ENCODE peak calls at places on chromosomes 3 and 15, in ten cellular contexts. One of them, this sample, is unnamed.
A peak's percentile ranks its signal among the peaks of the same experiment; 100 is the strongest.

GRCh38 chr3:13716540-13717221 is 163.2 kb downstream of the WNT7A start:
- DNase-seq in hepatocyte: no peak
- DNase-seq in NCI-H748 treated with DMSO at 0.1 percent for 48 hours: no peak
- DNase-seq in thoracic aorta: no peak
- DNase-seq in CD4-positive, alpha-beta T cell: peak; percentile 14
- DNase-seq in T-helper 2 cell: no peak
- DNase-seq in hepatic stellate cell: peak; percentile 1
- DNase-seq in MCF 10A: no peak
- DNase-seq in nephron progenitor cell: no peak
- DNase-seq in head of caudate nucleus: no peak
- DNase-seq in this sample: peak; percentile 28

GRCh38 chr3:45204136-45204535 is 22.0 kb downstream of the TMEM158 start:
- DNase-seq in T-helper 2 cell: no peak
- DNase-seq in CD4-positive, alpha-beta T cell: no peak
- DNase-seq in nephron progenitor cell: no peak
- DNase-seq in MCF 10A: peak; percentile 69
- DNase-seq in thoracic aorta: no peak
- DNase-seq in head of caudate nucleus: no peak
- DNase-seq in NCI-H748 treated with DMSO at 0.1 percent for 48 hours: no peak
- DNase-seq in hepatocyte: peak; percentile 33
- DNase-seq in hepatic stellate cell: peak; percentile 37
- DNase-seq in this sample: no peak

GRCh38 chr3:128532007-128532983 is 39.3 kb upstream of the GATA2 start:
- DNase-seq in CD4-positive, alpha-beta T cell: no peak
- DNase-seq in thoracic aorta: no peak
- DNase-seq in T-helper 2 cell: no peak
- DNase-seq in NCI-H748 treated with DMSO at 0.1 percent for 48 hours: no peak
- DNase-seq in hepatocyte: no peak
- DNase-seq in MCF 10A: no peak
- DNase-seq in hepatic stellate cell: no peak
- DNase-seq in nephron progenitor cell: no peak
- DNase-seq in head of caudate nucleus: no peak
- DNase-seq in this sample: no peak

GRCh38 chr3:194272221-194272620 is 78.9 kb downstream of the CPN2 start:
- DNase-seq in hepatocyte: no peak
- DNase-seq in nephron progenitor cell: no peak
- DNase-seq in head of caudate nucleus: no peak
- DNase-seq in T-helper 2 cell: no peak
- DNase-seq in MCF 10A: no peak
- DNase-seq in CD4-positive, alpha-beta T cell: peak; percentile 20
- DNase-seq in thoracic aorta: no peak
- DNase-seq in hepatic stellate cell: no peak
- DNase-seq in NCI-H748 treated with DMSO at 0.1 percent for 48 hours: no peak
- DNase-seq in this sample: no peak

GRCh38 chr3:29092348-29092747 is 188.5 kb upstream of the RBMS3 start:
- DNase-seq in T-helper 2 cell: no peak
- DNase-seq in thoracic aorta: no peak
- DNase-seq in nephron progenitor cell: no peak
- DNase-seq in hepatic stellate cell: no peak
- DNase-seq in head of caudate nucleus: no peak
- DNase-seq in MCF 10A: no peak
- DNase-seq in hepatocyte: no peak
- DNase-seq in CD4-positive, alpha-beta T cell: no peak
- DNase-seq in NCI-H748 treated with DMSO at 0.1 percent for 48 hours: no peak
- DNase-seq in this sample: no peak

GRCh38 chr15:65804252-65804931 is 12.3 kb upstream of the DENND4A start:
- DNase-seq in thoracic aorta: no peak
- DNase-seq in T-helper 2 cell: no peak
- DNase-seq in nephron progenitor cell: no peak
- DNase-seq in hepatocyte: peak; percentile 29
- DNase-seq in NCI-H748 treated with DMSO at 0.1 percent for 48 hours: no peak
- DNase-seq in hepatic stellate cell: no peak
- DNase-seq in head of caudate nucleus: no peak
- DNase-seq in MCF 10A: peak; percentile 38
- DNase-seq in CD4-positive, alpha-beta T cell: no peak
- DNase-seq in this sample: peak; percentile 49

GRCh38 chr15:68526269-68526668 is 52.5 kb upstream of the CORO2B start:
- DNase-seq in NCI-H748 treated with DMSO at 0.1 percent for 48 hours: no peak
- DNase-seq in T-helper 2 cell: no peak
- DNase-seq in hepatocyte: no peak
- DNase-seq in MCF 10A: no peak
- DNase-seq in CD4-positive, alpha-beta T cell: no peak
- DNase-seq in head of caudate nucleus: no peak
- DNase-seq in nephron progenitor cell: no peak
- DNase-seq in hepatic stellate cell: no peak
- DNase-seq in thoracic aorta: no peak
- DNase-seq in this sample: no peak

GRCh38 chr3:192825657-192826200 is 91.9 kb downstream of the MB21D2 start:
- DNase-seq in CD4-positive, alpha-beta T cell: no peak
- DNase-seq in hepatic stellate cell: no peak
- DNase-seq in NCI-H748 treated with DMSO at 0.1 percent for 48 hours: peak; percentile 90
- DNase-seq in nephron progenitor cell: no peak
- DNase-seq in head of caudate nucleus: no peak
- DNase-seq in hepatocyte: no peak
- DNase-seq in T-helper 2 cell: no peak
- DNase-seq in MCF 10A: peak; percentile 94
- DNase-seq in thoracic aorta: no peak
- DNase-seq in this sample: no peak

GRCh38 chr3:59573911-59574310 is 524.1 kb upstream of the CFAP20DC start:
- DNase-seq in T-helper 2 cell: no peak
- DNase-seq in hepatocyte: no peak
- DNase-seq in CD4-positive, alpha-beta T cell: no peak
- DNase-seq in NCI-H748 treated with DMSO at 0.1 percent for 48 hours: no peak
- DNase-seq in head of caudate nucleus: peak; percentile 72
- DNase-seq in hepatic stellate cell: peak; percentile 16
- DNase-seq in nephron progenitor cell: no peak
- DNase-seq in thoracic aorta: no peak
- DNase-seq in MCF 10A: peak; percentile 97
- DNase-seq in this sample: no peak

GRCh38 chr3:136142592-136142991 is 53.5 kb downstream of the MSL2 start:
- DNase-seq in head of caudate nucleus: no peak
- DNase-seq in T-helper 2 cell: no peak
- DNase-seq in hepatic stellate cell: peak; percentile 39
- DNase-seq in hepatocyte: peak; percentile 55
- DNase-seq in thoracic aorta: no peak
- DNase-seq in MCF 10A: peak; percentile 76
- DNase-seq in nephron progenitor cell: no peak
- DNase-seq in CD4-positive, alpha-beta T cell: no peak
- DNase-seq in NCI-H748 treated with DMSO at 0.1 percent for 48 hours: peak; percentile 42
- DNase-seq in this sample: no peak

GRCh38 chr3:42501681-42502428 is 588 bp upstream of the VIPR1 start:
- DNase-seq in head of caudate nucleus: peak; percentile 51
- DNase-seq in hepatocyte: peak; percentile 82
- DNase-seq in CD4-positive, alpha-beta T cell: peak; percentile 73
- DNase-seq in MCF 10A: peak; percentile 38
- DNase-seq in hepatic stellate cell: peak; percentile 68
- DNase-seq in T-helper 2 cell: peak; percentile 45
- DNase-seq in nephron progenitor cell: peak; percentile 47
- DNase-seq in thoracic aorta: no peak
- DNase-seq in NCI-H748 treated with DMSO at 0.1 percent for 48 hours: peak; percentile 1
- DNase-seq in this sample: peak; percentile 75

GRCh38 chr3:11755276-11755675 is 91.4 kb downstream of the TAMM41 start:
- DNase-seq in hepatocyte: no peak
- DNase-seq in T-helper 2 cell: no peak
- DNase-seq in hepatic stellate cell: no peak
- DNase-seq in CD4-positive, alpha-beta T cell: no peak
- DNase-seq in MCF 10A: no peak
- DNase-seq in NCI-H748 treated with DMSO at 0.1 percent for 48 hours: no peak
- DNase-seq in head of caudate nucleus: no peak
- DNase-seq in nephron progenitor cell: no peak
- DNase-seq in thoracic aorta: no peak
- DNase-seq in this sample: no peak

GRCh38 chr15:88274534-88275460 is 18.3 kb upstream of the NTRK3 start:
- DNase-seq in thoracic aorta: no peak
- DNase-seq in head of caudate nucleus: peak; percentile 84
- DNase-seq in hepatocyte: peak; percentile 77
- DNase-seq in NCI-H748 treated with DMSO at 0.1 percent for 48 hours: peak; percentile 26
- DNase-seq in nephron progenitor cell: peak; percentile 86
- DNase-seq in hepatic stellate cell: peak; percentile 84
- DNase-seq in MCF 10A: peak; percentile 23
- DNase-seq in CD4-positive, alpha-beta T cell: peak; percentile 57
- DNase-seq in T-helper 2 cell: no peak
- DNase-seq in this sample: no peak

This sample was measured in ascending aorta.